ENCODE peak calls at places on chromosomes 5 and 9, in eight cellular contexts. F, M, P, G, J, W, T and X are unnamed samples.
A peak's percentile ranks its signal among the peaks of the same experiment; 100 is the strongest.

GRCh38 chr5:124654418-124654817 is 92.0 kb downstream of the ZNF608 start:
- DNase-seq in T (no peak), W (no peak), P (no peak), M (no peak), F (no peak), G (no peak), J (no peak), X (no peak)

GRCh38 chr5:177310757-177311173 is 933 bp downstream of the MXD3 start:
- DNase-seq in M (peak; percentile 18), F (no peak), G (no peak), J (no peak), W (peak; percentile 88), P (no peak), T (no peak), X (no peak)

GRCh38 chr9:122940603-122941559 is at the start of gene RABGAP1:
- DNase-seq in T (peak; percentile 100), G (peak; percentile 99), P (peak; percentile 99), M (peak; percentile 97), F (peak; percentile 100), W (peak; percentile 100), J (peak; percentile 98), X (peak; percentile 99)

GRCh38 chr5:34656700-34657549 is 797 bp downstream of the RAI14 start:
- DNase-seq in W (no peak), M (no peak), F (peak; percentile 24), P (peak; percentile 45), J (peak; percentile 56), G (no peak), T (peak; percentile 18), X (peak; percentile 7)

GRCh38 chr5:55618318-55618717 is 83.6 kb upstream of the PLPP1 start:
- DNase-seq in G (no peak), M (no peak), F (no peak), P (no peak), J (no peak), W (no peak), T (no peak), X (no peak)

GRCh38 chr5:61320860-61321259 is 11.2 kb upstream of the ZSWIM6 start:
- DNase-seq in F (no peak), M (no peak), P (no peak), T (no peak), J (no peak), G (no peak), W (no peak), X (no peak)

GRCh38 chr5:150438873-150439546 is 10.5 kb downstream of the RPS14 start:
- DNase-seq in P (no peak), G (no peak), W (no peak), T (no peak), M (no peak), F (peak; percentile 34), J (no peak), X (no peak)

GRCh38 chr5:151587796-151588606 is 3.1 kb downstream of the FAT2 start:
- DNase-seq in M (no peak), T (no peak), G (no peak), P (no peak), F (no peak), J (no peak), W (no peak), X (no peak)

GRCh38 chr5:112143684-112144083 is 275.4 kb downstream of the EPB41L4A start:
- DNase-seq in J (no peak), P (no peak), M (no peak), G (no peak), T (no peak), F (no peak), W (no peak), X (no peak)

GRCh38 chr5:171201285-171201684 is 107.8 kb upstream of the TLX3 start:
- DNase-seq in F (no peak), G (no peak), T (no peak), M (peak; percentile 2), P (no peak), W (no peak), J (no peak), X (no peak)

GRCh38 chr5:177470759-177471536 is 2.5 kb downstream of the DBN1 start:
- DNase-seq in T (no peak), P (no peak), F (no peak), J (no peak), W (no peak), M (no peak), G (no peak), X (no peak)

GRCh38 chr5:107894361-107894760 is 223.6 kb upstream of the EFNA5 start:
- DNase-seq in W (no peak), M (peak; percentile 26), J (no peak), F (no peak), T (no peak), G (no peak), P (no peak), X (no peak)

GRCh38 chr5:1030801-1031271 is 22.2 kb downstream of the NKD2 start:
- DNase-seq in M (no peak), T (no peak), G (no peak), P (no peak), J (no peak), W (no peak), F (no peak), X (no peak)

GRCh38 chr5:169548315-169548714 is 35.3 kb upstream of the SPDL1 start:
- DNase-seq in P (no peak), W (no peak), M (peak; percentile 24), F (no peak), G (no peak), J (no peak), T (no peak), X (peak; percentile 5)

GRCh38 chr9:112299514-112299913 is 33.9 kb downstream of the PTBP3 start:
- DNase-seq in M (peak; percentile 60), G (no peak), T (no peak), P (no peak), J (no peak), W (no peak), F (no peak), X (no peak)

GRCh38 chr5:72166070-72166979 is 59.0 kb downstream of the MAP1B start:
- DNase-seq in T (peak; percentile 39), P (peak; percentile 52), G (no peak), W (no peak), F (peak; percentile 26), M (peak; percentile 51), J (peak; percentile 50), X (peak; percentile 65)

GRCh38 chr5:1950096-1950707 is 67.5 kb upstream of the IRX4 start:
- DNase-seq in G (no peak), F (no peak), J (no peak), T (no peak), W (no peak), P (no peak), M (no peak), X (no peak)

GRCh38 chr5:87069974-87070608 is 197.6 kb upstream of the RASA1 start:
- DNase-seq in P (no peak), J (no peak), T (no peak), F (no peak), M (peak; percentile 77), W (no peak), G (no peak), X (no peak)

GRCh38 chr9:114424126-114424525 is 36.3 kb upstream of the AKNA start:
- DNase-seq in M (no peak), F (no peak), T (no peak), G (no peak), J (no peak), P (no peak), W (peak; percentile 45), X (no peak)

GRCh38 chr5:54718647-54719046 is 201.1 kb downstream of the SNX18 start:
- DNase-seq in M (no peak), F (peak; percentile 19), T (peak; percentile 71), W (no peak), J (no peak), P (no peak), G (peak; percentile 85), X (no peak)

GRCh38 chr9:69325409-69326212 is 596 bp downstream of the ENTREP1 start:
- DNase-seq in F (peak; percentile 35), W (no peak), G (no peak), J (peak; percentile 43), M (no peak), P (no peak), T (peak; percentile 31), X (peak; percentile 39)

GRCh38 chr5:6792376-6792775 is 79.1 kb downstream of the TENT4A start:
- DNase-seq in W (no peak), G (no peak), F (no peak), J (no peak), M (no peak), P (no peak), T (no peak), X (no peak)
- H3K27ac ChIP-seq in W (no peak overlapping the region), G (no peak overlapping the region), F (no peak overlapping the region), J (no peak overlapping the region), M (no peak overlapping the region), P (no peak overlapping the region), T (no peak overlapping the region), X (no peak overlapping the region)

GRCh38 chr5:103259705-103260355 is 1.3 kb downstream of the MACIR start:
- DNase-seq in G (no peak), M (peak; percentile 23), T (no peak), W (no peak), J (no peak), F (no peak), P (peak; percentile 27), X (no peak)
- TF ChIP-seq CTCF in G (peak; percentile 0), M (no peak), T (no peak), W (no peak), J (no peak), F (no peak), P (no peak), X (no peak)

DNA sequence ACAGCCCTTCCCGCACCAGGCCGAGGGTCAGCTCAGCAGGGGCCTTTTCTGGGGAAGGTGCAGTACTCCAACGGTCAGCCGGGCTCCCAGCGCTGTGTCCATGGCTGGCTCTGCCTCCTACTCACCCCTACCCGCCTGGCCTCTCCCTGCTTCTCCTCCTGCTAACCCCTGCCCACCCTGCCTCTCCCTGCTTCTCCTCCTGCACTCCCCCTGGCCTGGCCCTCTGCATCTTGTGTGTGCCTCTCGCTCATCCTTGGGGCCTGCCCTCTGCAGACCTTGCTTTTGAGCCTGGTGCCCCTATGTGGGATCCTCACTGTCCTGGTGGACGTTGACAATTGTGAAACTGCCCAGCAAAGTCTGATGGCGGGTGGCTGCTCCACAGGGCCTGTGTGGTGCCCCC is 274.6 kb upstream of the IRX2 start:
- DNase-seq in J (no peak), F (no peak), T (no peak), W (no peak), P (no peak), G (no peak), M (no peak), X (no peak)
- H3K9me3 ChIP-seq in J (no peaks in the 10 kb centered on the region), F (no peaks in the 10 kb centered on the region), T (no peaks in the 10 kb centered on the region), W (no peaks in the 10 kb centered on the region), P (no peaks in the 10 kb centered on the region), G (no peaks in the 10 kb centered on the region), M (peaks cover 37% of the 10 kb centered on the region), X (no peaks in the 10 kb centered on the region)

GRCh38 chr5:155044591-155044990 is 31.0 kb downstream of the KIF4B start:
- DNase-seq in G (no peak), W (no peak), J (no peak), P (no peak), F (no peak), M (no peak), T (no peak), X (no peak)

GRCh38 chr5:155049569-155050383 is 36.2 kb downstream of the KIF4B start:
- DNase-seq in P (no peak), M (peak; percentile 4), T (no peak), G (no peak), F (no peak), W (no peak), J (no peak), X (no peak)

GRCh38 chr5:155047818-155048217 is 34.3 kb downstream of the KIF4B start:
- DNase-seq in M (no peak), G (no peak), J (no peak), W (no peak), F (no peak), P (no peak), T (no peak), X (no peak)

GRCh38 chr5:155050384-155051019 is 36.9 kb downstream of the KIF4B start:
- DNase-seq in W (no peak), F (no peak), G (no peak), T (no peak), J (no peak), M (no peak), P (no peak), X (no peak)

GRCh38 chr5:155046591-155046990 is 33.0 kb downstream of the KIF4B start:
- DNase-seq in P (no peak), G (no peak), J (no peak), M (no peak), T (no peak), W (no peak), F (peak; percentile 13), X (no peak)
- H3K27ac ChIP-seq in P (no peak overlapping the region), G (no peak overlapping the region), J (no peak overlapping the region), M (no peak overlapping the region), T (no peak overlapping the region), W (no peak overlapping the region), F (no peak overlapping the region), X (no peak overlapping the region)